ENCODE peak calls at places on chromosomes 6 and 20, in six cellular contexts. One of them, this sample, is unnamed.

GRCh38 chr6:42742116-42742894 is 3.6 kb downstream of the TBCC start:
- DNase-seq in CD8-positive, alpha-beta T cell: no peak
- DNase-seq in BE2C: peak; percentile 57
- DNase-seq in psoas muscle: no peak
- DNase-seq in cardiac muscle cell: no peak
- DNase-seq in effector memory CD4-positive, alpha-beta T cell: no peak
- DNase-seq in this sample: peak; percentile 91

GRCh38 chr6:111894951-111895350 is 21.7 kb upstream of the FYN start:
- DNase-seq in CD8-positive, alpha-beta T cell: no peak
- DNase-seq in BE2C: no peak
- DNase-seq in psoas muscle: no peak
- DNase-seq in cardiac muscle cell: no peak
- DNase-seq in effector memory CD4-positive, alpha-beta T cell: no peak
- DNase-seq in this sample: no peak

GRCh38 chr6:147806697-147807096 is 298.2 kb downstream of the SAMD5 start:
- DNase-seq in CD8-positive, alpha-beta T cell: no peak
- DNase-seq in BE2C: no peak
- DNase-seq in psoas muscle: no peak
- DNase-seq in cardiac muscle cell: no peak
- DNase-seq in effector memory CD4-positive, alpha-beta T cell: no peak
- DNase-seq in this sample: no peak

GRCh38 chr6:18011287-18011686 is 23.9 kb upstream of the KIF13A start:
- DNase-seq in CD8-positive, alpha-beta T cell: no peak
- DNase-seq in BE2C: no peak
- DNase-seq in psoas muscle: no peak
- DNase-seq in cardiac muscle cell: no peak
- DNase-seq in effector memory CD4-positive, alpha-beta T cell: no peak
- DNase-seq in this sample: no peak

GRCh38 chr6:89024456-89024855 is 56.1 kb upstream of the PNRC1 start:
- DNase-seq in CD8-positive, alpha-beta T cell: no peak
- DNase-seq in BE2C: no peak
- DNase-seq in psoas muscle: no peak
- DNase-seq in cardiac muscle cell: no peak
- DNase-seq in effector memory CD4-positive, alpha-beta T cell: no peak
- DNase-seq in this sample: no peak

GRCh38 chr20:4060054-4060795 is 44.9 kb upstream of the RNF24 start:
- DNase-seq in CD8-positive, alpha-beta T cell: no peak
- DNase-seq in BE2C: no peak
- DNase-seq in psoas muscle: peak; percentile 46
- DNase-seq in cardiac muscle cell: no peak
- DNase-seq in effector memory CD4-positive, alpha-beta T cell: no peak
- DNase-seq in this sample: no peak

GRCh38 chr6:158142789-158143188 is 25.3 kb downstream of the SERAC1 start:
- DNase-seq in CD8-positive, alpha-beta T cell: no peak
- DNase-seq in BE2C: no peak
- DNase-seq in psoas muscle: no peak
- DNase-seq in cardiac muscle cell: no peak
- DNase-seq in effector memory CD4-positive, alpha-beta T cell: no peak
- DNase-seq in this sample: no peak

GRCh38 chr6:137011406-137011805 is 33.4 kb downstream of the IL20RA start:
- DNase-seq in CD8-positive, alpha-beta T cell: no peak
- DNase-seq in BE2C: no peak
- DNase-seq in psoas muscle: no peak
- DNase-seq in cardiac muscle cell: no peak
- DNase-seq in effector memory CD4-positive, alpha-beta T cell: no peak
- DNase-seq in this sample: no peak

GRCh38 chr20:61253264-61253639 is 1.2 kb downstream of the CDH4 start:
- DNase-seq in CD8-positive, alpha-beta T cell: no peak
- DNase-seq in BE2C: peak; percentile 38
- DNase-seq in psoas muscle: no peak
- DNase-seq in cardiac muscle cell: peak; percentile 67
- DNase-seq in effector memory CD4-positive, alpha-beta T cell: no peak
- DNase-seq in this sample: no peak

GRCh38 chr20:17617212-17617867 is 47.5 kb downstream of the DSTN start:
- DNase-seq in CD8-positive, alpha-beta T cell: peak; percentile 25
- DNase-seq in BE2C: peak; percentile 84
- DNase-seq in psoas muscle: no peak
- DNase-seq in cardiac muscle cell: peak; percentile 77
- DNase-seq in effector memory CD4-positive, alpha-beta T cell: peak; percentile 34
- DNase-seq in this sample: peak; percentile 70

GRCh38 chr20:3679749-3680700 is 1.8 kb downstream of the ADAM33 start:
- DNase-seq in CD8-positive, alpha-beta T cell: no peak
- DNase-seq in BE2C: no peak
- DNase-seq in psoas muscle: peak; percentile 78
- DNase-seq in cardiac muscle cell: no peak
- DNase-seq in effector memory CD4-positive, alpha-beta T cell: no peak
- DNase-seq in this sample: no peak

GRCh38 chr20:40691566-40692239 is 2.7 kb upstream of the MAFB start:
- DNase-seq in CD8-positive, alpha-beta T cell: no peak
- DNase-seq in BE2C: no peak
- DNase-seq in psoas muscle: no peak
- DNase-seq in cardiac muscle cell: no peak
- DNase-seq in effector memory CD4-positive, alpha-beta T cell: no peak
- DNase-seq in this sample: no peak

GRCh38 chr6:43803783-43804549 is 34.0 kb downstream of the VEGFA start:
- DNase-seq in CD8-positive, alpha-beta T cell: no peak
- DNase-seq in BE2C: no peak
- DNase-seq in psoas muscle: no peak
- DNase-seq in cardiac muscle cell: no peak
- DNase-seq in effector memory CD4-positive, alpha-beta T cell: no peak
- DNase-seq in this sample: no peak

GRCh38 chr6:157218371-157219198 is 104.7 kb downstream of the TMEM242 start:
- DNase-seq in CD8-positive, alpha-beta T cell: no peak
- DNase-seq in BE2C: no peak
- DNase-seq in psoas muscle: no peak
- DNase-seq in cardiac muscle cell: no peak
- DNase-seq in effector memory CD4-positive, alpha-beta T cell: no peak
- DNase-seq in this sample: no peak

GRCh38 chr6:7137335-7138106 is 29.8 kb downstream of the RREB1 start:
- DNase-seq in CD8-positive, alpha-beta T cell: peak; percentile 38
- DNase-seq in BE2C: peak; percentile 28
- DNase-seq in psoas muscle: peak; percentile 59
- DNase-seq in cardiac muscle cell: peak; percentile 77
- DNase-seq in effector memory CD4-positive, alpha-beta T cell: peak; percentile 27
- DNase-seq in this sample: peak; percentile 53

GRCh38 chr6:141482773-141483172 is 650.0 kb upstream of the GJE1 start:
- DNase-seq in CD8-positive, alpha-beta T cell: no peak
- DNase-seq in BE2C: no peak
- DNase-seq in psoas muscle: no peak
- DNase-seq in cardiac muscle cell: no peak
- DNase-seq in effector memory CD4-positive, alpha-beta T cell: no peak
- DNase-seq in this sample: no peak

GRCh38 chr20:32574296-32575226 is 10.6 kb downstream of the NOL4L start:
- DNase-seq in CD8-positive, alpha-beta T cell: no peak
- DNase-seq in BE2C: no peak
- DNase-seq in psoas muscle: no peak
- DNase-seq in cardiac muscle cell: no peak
- DNase-seq in effector memory CD4-positive, alpha-beta T cell: no peak
- DNase-seq in this sample: no peak

GRCh38 chr6:3819161-3820110 is 29.7 kb upstream of the FAM50B start:
- DNase-seq in CD8-positive, alpha-beta T cell: no peak
- DNase-seq in BE2C: no peak
- DNase-seq in psoas muscle: no peak
- DNase-seq in cardiac muscle cell: no peak
- DNase-seq in effector memory CD4-positive, alpha-beta T cell: no peak
- DNase-seq in this sample: no peak

GRCh38 chr6:88983532-88983931 is 20.1 kb upstream of the RNGTT start:
- DNase-seq in CD8-positive, alpha-beta T cell: no peak
- DNase-seq in BE2C: peak; percentile 49
- DNase-seq in psoas muscle: peak; percentile 19
- DNase-seq in cardiac muscle cell: peak; percentile 48
- DNase-seq in effector memory CD4-positive, alpha-beta T cell: no peak
- DNase-seq in this sample: peak; percentile 62

GRCh38 chr6:4460595-4461475 is 315.4 kb upstream of the CDYL start:
- DNase-seq in CD8-positive, alpha-beta T cell: no peak
- DNase-seq in BE2C: no peak
- DNase-seq in psoas muscle: peak; percentile 78
- DNase-seq in cardiac muscle cell: no peak
- DNase-seq in effector memory CD4-positive, alpha-beta T cell: no peak
- DNase-seq in this sample: no peak

GRCh38 chr6:156886409-156886808 is 109.2 kb downstream of the ARID1B start:
- DNase-seq in CD8-positive, alpha-beta T cell: no peak
- DNase-seq in BE2C: no peak
- DNase-seq in psoas muscle: no peak
- DNase-seq in cardiac muscle cell: no peak
- DNase-seq in effector memory CD4-positive, alpha-beta T cell: no peak
- DNase-seq in this sample: no peak

GRCh38 chr20:389220-389619 is 8.7 kb downstream of the TRIB3 start:
- DNase-seq in CD8-positive, alpha-beta T cell: no peak
- DNase-seq in BE2C: peak; percentile 12
- DNase-seq in psoas muscle: no peak
- DNase-seq in cardiac muscle cell: no peak
- DNase-seq in effector memory CD4-positive, alpha-beta T cell: no peak
- DNase-seq in this sample: no peak

GRCh38 chr6:71489736-71490135 is 201.1 kb downstream of the OGFRL1 start:
- DNase-seq in CD8-positive, alpha-beta T cell: no peak
- DNase-seq in BE2C: no peak
- DNase-seq in psoas muscle: no peak
- DNase-seq in cardiac muscle cell: no peak
- DNase-seq in effector memory CD4-positive, alpha-beta T cell: no peak
- DNase-seq in this sample: no peak

GRCh38 chr6:32944265-32944664 is 3.4 kb upstream of the HLA-DMB start:
- DNase-seq in CD8-positive, alpha-beta T cell: no peak
- DNase-seq in BE2C: no peak
- DNase-seq in psoas muscle: no peak
- DNase-seq in cardiac muscle cell: no peak
- DNase-seq in effector memory CD4-positive, alpha-beta T cell: no peak
- DNase-seq in this sample: no peak

GRCh38 chr6:129893513-129894098 is 32.5 kb upstream of the TMEM244 start:
- DNase-seq in CD8-positive, alpha-beta T cell: no peak
- DNase-seq in BE2C: no peak
- DNase-seq in psoas muscle: no peak
- DNase-seq in cardiac muscle cell: no peak
- DNase-seq in effector memory CD4-positive, alpha-beta T cell: no peak
- DNase-seq in this sample: no peak

GRCh38 chr6:73969982-73970960 is 274.3 kb downstream of the CD109 start:
- DNase-seq in CD8-positive, alpha-beta T cell: no peak
- DNase-seq in BE2C: no peak
- DNase-seq in psoas muscle: no peak
- DNase-seq in cardiac muscle cell: peak; percentile 57
- DNase-seq in effector memory CD4-positive, alpha-beta T cell: no peak
- DNase-seq in this sample: no peak

GRCh38 chr6:99241905-99242534 is 107.5 kb downstream of the FAXC start:
- DNase-seq in CD8-positive, alpha-beta T cell: no peak
- DNase-seq in BE2C: peak; percentile 15
- DNase-seq in psoas muscle: no peak
- DNase-seq in cardiac muscle cell: peak; percentile 26
- DNase-seq in effector memory CD4-positive, alpha-beta T cell: no peak
- DNase-seq in this sample: peak; percentile 34

DNA sequence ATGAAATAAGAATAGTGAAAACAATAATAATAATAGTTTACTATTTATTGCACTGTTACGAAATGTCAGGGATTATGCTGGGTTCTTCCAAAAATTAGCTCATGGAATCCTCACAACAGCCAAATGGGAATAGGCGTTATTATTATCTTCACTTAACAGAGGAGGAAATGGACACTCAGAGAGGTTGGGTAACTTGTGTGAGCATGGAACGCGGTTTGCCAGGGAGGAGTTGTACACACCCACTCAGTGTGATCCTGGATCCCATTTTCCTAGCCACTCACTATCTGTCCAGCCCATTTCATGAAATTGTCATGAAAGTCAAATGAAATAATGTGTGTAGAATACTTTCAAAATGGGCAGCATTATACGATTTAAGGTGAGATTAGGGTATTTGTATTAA is 4.6 kb downstream of the NELFCD start:
- DNase-seq in CD8-positive, alpha-beta T cell: no peak
- DNase-seq in BE2C: no peak
- DNase-seq in psoas muscle: peak; percentile 47
- DNase-seq in cardiac muscle cell: no peak
- DNase-seq in effector memory CD4-positive, alpha-beta T cell: no peak
- DNase-seq in this sample: no peak
- H3K36me3 ChIP-seq in CD8-positive, alpha-beta T cell: peaks cover 39% of the 10 kb centered on the region
- H3K36me3 ChIP-seq in BE2C: peaks cover 52% of the 10 kb centered on the region
- H3K36me3 ChIP-seq in psoas muscle: peaks cover 50% of the 10 kb centered on the region
- H3K36me3 ChIP-seq in cardiac muscle cell: peaks cover 40% of the 10 kb centered on the region
- H3K36me3 ChIP-seq in effector memory CD4-positive, alpha-beta T cell: peaks cover 51% of the 10 kb centered on the region
- H3K36me3 ChIP-seq in this sample: peaks cover 50% of the 10 kb centered on the region

GRCh38 chr6:159204605-159205004 is 35.4 kb downstream of the FNDC1 start:
- DNase-seq in CD8-positive, alpha-beta T cell: no peak
- DNase-seq in BE2C: no peak
- DNase-seq in psoas muscle: no peak
- DNase-seq in cardiac muscle cell: no peak
- DNase-seq in effector memory CD4-positive, alpha-beta T cell: no peak
- DNase-seq in this sample: no peak

GRCh38 chr6:159201336-159201735 is 32.1 kb downstream of the FNDC1 start:
- DNase-seq in CD8-positive, alpha-beta T cell: no peak
- DNase-seq in BE2C: no peak
- DNase-seq in psoas muscle: no peak
- DNase-seq in cardiac muscle cell: no peak
- DNase-seq in effector memory CD4-positive, alpha-beta T cell: no peak
- DNase-seq in this sample: no peak

DNA sequence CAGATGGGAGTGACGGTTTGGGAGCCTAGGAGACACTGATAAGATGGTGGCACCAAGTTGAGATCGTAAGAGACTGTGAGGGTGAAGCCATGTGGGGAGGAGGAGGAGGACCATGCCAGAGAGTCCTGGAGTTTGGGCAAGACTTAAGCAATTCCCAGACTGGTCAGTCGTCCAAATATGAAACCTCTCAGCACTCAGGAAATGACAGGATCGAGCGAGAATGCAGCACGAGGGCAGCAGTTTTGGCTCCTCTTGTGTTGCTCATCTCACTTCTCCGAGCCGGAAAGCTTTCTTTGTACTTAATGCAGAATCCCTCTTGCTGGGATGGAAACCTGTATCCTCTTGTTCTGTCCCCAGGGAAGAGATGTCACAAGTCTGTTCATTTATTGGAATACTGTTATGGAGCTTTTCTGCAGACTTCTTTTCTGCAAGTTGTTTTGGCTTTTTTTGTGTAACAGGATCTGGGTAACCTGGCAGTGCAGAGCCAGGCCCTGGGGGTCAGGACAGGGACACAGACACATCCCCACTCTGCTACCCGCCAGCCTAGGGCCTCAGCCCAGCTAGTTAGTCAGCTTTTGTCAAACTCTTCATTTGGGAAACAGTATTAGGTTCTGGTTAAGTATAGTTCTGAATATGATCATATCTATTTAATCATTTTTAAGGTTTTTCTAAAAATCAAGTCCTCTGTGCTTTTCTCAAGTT is 34.3 kb downstream of the FNDC1 start:
- DNase-seq in CD8-positive, alpha-beta T cell: no peak
- DNase-seq in BE2C: no peak
- DNase-seq in psoas muscle: peak; percentile 51
- DNase-seq in cardiac muscle cell: no peak
- DNase-seq in effector memory CD4-positive, alpha-beta T cell: no peak
- DNase-seq in this sample: no peak
- H3K27me3 ChIP-seq in CD8-positive, alpha-beta T cell: no peaks in the 10 kb centered on the region
- H3K27me3 ChIP-seq in BE2C: peaks cover 4% of the 10 kb centered on the region
- H3K27me3 ChIP-seq in psoas muscle: peaks cover 5% of the 10 kb centered on the region
- H3K27me3 ChIP-seq in cardiac muscle cell: no peaks in the 10 kb centered on the region
- H3K27me3 ChIP-seq in effector memory CD4-positive, alpha-beta T cell: no peaks in the 10 kb centered on the region
- H3K27me3 ChIP-seq in this sample: peaks cover 63% of the 10 kb centered on the region

GRCh38 chr6:31749301-31750036 is 9.7 kb downstream of the MSH5 start:
- DNase-seq in CD8-positive, alpha-beta T cell: no peak
- DNase-seq in BE2C: no peak
- DNase-seq in psoas muscle: no peak
- DNase-seq in cardiac muscle cell: no peak
- DNase-seq in effector memory CD4-positive, alpha-beta T cell: no peak
- DNase-seq in this sample: no peak
- H3K36me3 ChIP-seq in CD8-positive, alpha-beta T cell: no peaks in the 10 kb centered on the region
- H3K36me3 ChIP-seq in BE2C: no peaks in the 10 kb centered on the region
- H3K36me3 ChIP-seq in psoas muscle: no peaks in the 10 kb centered on the region
- H3K36me3 ChIP-seq in cardiac muscle cell: no peaks in the 10 kb centered on the region
- H3K36me3 ChIP-seq in effector memory CD4-positive, alpha-beta T cell: no peaks in the 10 kb centered on the region
- H3K36me3 ChIP-seq in this sample: no peaks in the 10 kb centered on the region

GRCh38 chr20:57136734-57137133 is 129.7 kb downstream of the BMP7 start:
- DNase-seq in CD8-positive, alpha-beta T cell: no peak
- DNase-seq in BE2C: no peak
- DNase-seq in psoas muscle: no peak
- DNase-seq in cardiac muscle cell: no peak
- DNase-seq in effector memory CD4-positive, alpha-beta T cell: no peak
- DNase-seq in this sample: no peak
- H3K27me3 ChIP-seq in CD8-positive, alpha-beta T cell: peaks cover 3% of the 10 kb centered on the region
- H3K27me3 ChIP-seq in BE2C: peaks cover 4% of the 10 kb centered on the region
- H3K27me3 ChIP-seq in psoas muscle: peaks cover 4% of the 10 kb centered on the region
- H3K27me3 ChIP-seq in cardiac muscle cell: no peaks in the 10 kb centered on the region
- H3K27me3 ChIP-seq in effector memory CD4-positive, alpha-beta T cell: no peaks in the 10 kb centered on the region
- H3K27me3 ChIP-seq in this sample: peaks cover 23% of the 10 kb centered on the region